ENCODE peak calls at places on chromosomes 7 and 10, in ten cellular contexts. G is GM20000, W is nephron progenitor cell, O is foreskin fibroblast, P is endothelial cell, Y is BJ, C is dorsolateral prefrontal cortex, A is uterus, Z is A549, F is upper lobe of left lung. N is an unnamed sample.

GRCh38 chr10:36021096-36021495 is 379.0 kb upstream of the FZD8 start:
- DNase-seq in A (no peak), F (no peak), O (no peak), G (no peak), P (no peak), W (no peak), C (no peak), Z (no peak), Y (no peak), N (no peak)

GRCh38 chr10:119896937-119897336 is 4.4 kb downstream of the SEC23IP start:
- DNase-seq in O (peak), G (no peak), F (no peak), W (no peak), Z (peak), A (peak), Y (no peak), C (peak), P (no peak), N (no peak)

GRCh38 chr7:152968003-152968402 is 208.5 kb downstream of the ACTR3B start:
- DNase-seq in G (no peak), F (no peak), C (no peak), W (no peak), Z (no peak), Y (no peak), A (no peak), P (no peak), O (peak), N (no peak)

GRCh38 chr10:85580585-85580984 is 786.0 kb downstream of the GRID1 start:
- DNase-seq in F (no peak), Z (no peak), A (no peak), O (no peak), W (no peak), G (no peak), C (no peak), Y (no peak), P (no peak), N (no peak)

GRCh38 chr7:70092314-70093303 is 494.3 kb downstream of the AUTS2 start:
- DNase-seq in Y (peak), F (no peak), P (no peak), Z (no peak), W (no peak), O (peak), G (no peak), A (peak), C (no peak), N (peak)

GRCh38 chr10:121526040-121526790 is 72.0 kb downstream of the FGFR2 start:
- DNase-seq in P (no peak), G (no peak), Z (no peak), A (no peak), W (no peak), C (no peak), F (no peak), O (no peak), Y (no peak), N (no peak)

GRCh38 chr10:104297697-104298660 is 29.0 kb downstream of the GSTO2 start:
- DNase-seq in F (peak), Y (peak), G (no peak), P (peak), O (peak), Z (no peak), A (no peak), W (peak), C (no peak), N (peak)

GRCh38 chr7:15821484-15822122 is 135.1 kb upstream of the MEOX2 start:
- DNase-seq in A (peak), F (no peak), G (no peak), Z (no peak), Y (no peak), W (no peak), C (no peak), O (peak), P (no peak), N (no peak)

GRCh38 chr7:80999180-80999579 is 80.3 kb upstream of the SEMA3C start:
- DNase-seq in C (no peak), Z (no peak), A (no peak), W (no peak), P (no peak), Y (no peak), O (no peak), G (no peak), F (no peak), N (no peak)

GRCh38 chr10:46311501-46311951 is 24.7 kb downstream of the ANTXRL start:
- DNase-seq in O (no peak), G (no peak), C (no peak), W (no peak), P (no peak), F (no peak), A (no peak), Z (no peak), Y (no peak), N (no peak)

GRCh38 chr7:50766808-50767207 is 15.9 kb downstream of the GRB10 start:
- DNase-seq in F (no peak), G (no peak), A (no peak), Z (no peak), O (no peak), C (no peak), P (no peak), W (no peak), Y (no peak), N (no peak)

GRCh38 chr7:123004931-123005330 is 9.4 kb upstream of the TAS2R16 start:
- DNase-seq in C (no peak), Z (no peak), O (no peak), Y (no peak), F (no peak), A (no peak), P (no peak), W (no peak), G (no peak), N (no peak)

GRCh38 chr10:102460836-102461186 is 9.5 kb upstream of the C10orf95 start:
- DNase-seq in O (no peak), Y (no peak), C (no peak), F (no peak), P (no peak), Z (no peak), G (no peak), A (no peak), W (no peak), N (no peak)

GRCh38 chr10:116737582-116738358 is 4.6 kb downstream of the HSPA12A start:
- DNase-seq in Z (no peak), A (no peak), P (peak), F (no peak), W (peak), G (no peak), Y (no peak), C (peak), O (peak), N (peak)

GRCh38 chr10:26593896-26594295 is 103.6 kb upstream of the PDSS1 start:
- DNase-seq in Z (no peak), F (peak), O (no peak), P (no peak), W (no peak), Y (no peak), A (no peak), G (peak), C (no peak), N (no peak)

GRCh38 chr7:129160161-129160911 is 15.8 kb downstream of the TSPAN33 start:
- DNase-seq in Z (no peak), P (no peak), Y (no peak), A (no peak), O (no peak), C (no peak), G (no peak), F (no peak), W (peak), N (no peak)

GRCh38 chr10:130440494-130440893 is 304.3 kb downstream of the GLRX3 start:
- DNase-seq in O (no peak), Y (no peak), G (no peak), A (no peak), F (no peak), W (no peak), P (no peak), Z (no peak), C (no peak), N (no peak)

GRCh38 chr7:27151945-27152815 is at the start of gene HOXA3:
- DNase-seq in Y (no peak), C (no peak), O (peak), Z (no peak), W (peak), F (peak), A (peak), P (no peak), G (no peak), N (peak)

GRCh38 chr7:76050545-76050944 is 2.6 kb downstream of the MDH2 start:
- DNase-seq in Y (no peak), C (no peak), P (no peak), F (no peak), A (no peak), W (no peak), O (no peak), G (no peak), Z (no peak), N (no peak)

GRCh38 chr7:114217026-114217425 is 197.6 kb upstream of the FOXP2 start:
- DNase-seq in F (no peak), G (no peak), O (no peak), Y (no peak), A (no peak), W (no peak), Z (no peak), P (no peak), C (no peak), N (no peak)
- TF ChIP-seq CTCF in F (no peak), G (no peak), O (no peak), Y (no peak), A (no peak), W (no peak), Z (no peak), P (no peak), C (peak), N (peak)

GRCh38 chr10:111037868-111038267 is 39.0 kb upstream of the ADRA2A start:
- DNase-seq in F (no peak), C (no peak), P (no peak), Y (no peak), G (no peak), O (peak), W (no peak), Z (no peak), A (no peak), N (no peak)
- TF ChIP-seq CTCF in F (no peak), C (no peak), P (peak), Y (peak), G (no peak), O (no peak), W (peak), Z (no peak), A (no peak), N (no peak)

GRCh38 chr10:125538947-125539649 is 143.9 kb downstream of the TEX36 start:
- DNase-seq in Z (peak), G (no peak), Y (no peak), F (no peak), C (peak), P (no peak), W (no peak), O (no peak), A (no peak), N (no peak)
- TF ChIP-seq CTCF in Z (no peak), G (no peak), Y (no peak), F (no peak), C (no peak), P (no peak), W (no peak), O (no peak), A (no peak), N (no peak)

DNA sequence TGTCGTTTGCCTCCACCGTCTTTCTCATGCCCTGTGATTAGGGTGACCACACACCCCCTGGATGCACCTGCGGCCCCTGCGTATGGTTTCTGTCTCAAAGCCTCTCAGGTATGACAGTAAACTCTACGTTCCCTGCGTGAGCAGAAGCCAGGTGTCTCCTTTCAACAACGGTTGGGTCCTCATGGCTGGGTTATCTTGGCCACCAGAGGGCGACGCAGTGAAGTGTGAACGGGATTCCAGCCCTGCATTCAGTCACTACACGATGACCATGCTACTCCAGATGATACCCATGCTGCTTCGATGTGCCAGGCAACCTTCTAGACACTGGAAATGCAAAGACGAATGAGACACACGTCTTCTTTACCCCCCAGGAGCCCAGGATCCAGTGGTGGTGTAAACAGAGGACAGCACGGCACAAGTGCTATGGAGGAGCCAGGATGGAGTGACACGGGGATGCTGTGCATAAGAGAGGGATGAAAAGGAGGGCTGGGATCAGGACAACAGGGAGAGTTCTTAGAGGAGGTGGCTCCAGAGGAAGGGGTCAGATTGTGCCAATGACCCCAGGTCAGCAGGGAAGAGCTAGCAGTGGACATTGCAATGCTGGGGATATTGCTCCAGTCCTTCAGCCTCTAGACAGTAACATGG is 228.1 kb upstream of the PFKP start:
- DNase-seq in W (peak), F (no peak), O (no peak), A (no peak), C (no peak), P (peak), G (peak), Y (no peak), Z (peak), N (peak)
- TF ChIP-seq CTCF in W (peak), F (peak), O (peak), A (peak), C (peak), P (peak), G (peak), Y (peak), Z (peak), N (peak)

DNA sequence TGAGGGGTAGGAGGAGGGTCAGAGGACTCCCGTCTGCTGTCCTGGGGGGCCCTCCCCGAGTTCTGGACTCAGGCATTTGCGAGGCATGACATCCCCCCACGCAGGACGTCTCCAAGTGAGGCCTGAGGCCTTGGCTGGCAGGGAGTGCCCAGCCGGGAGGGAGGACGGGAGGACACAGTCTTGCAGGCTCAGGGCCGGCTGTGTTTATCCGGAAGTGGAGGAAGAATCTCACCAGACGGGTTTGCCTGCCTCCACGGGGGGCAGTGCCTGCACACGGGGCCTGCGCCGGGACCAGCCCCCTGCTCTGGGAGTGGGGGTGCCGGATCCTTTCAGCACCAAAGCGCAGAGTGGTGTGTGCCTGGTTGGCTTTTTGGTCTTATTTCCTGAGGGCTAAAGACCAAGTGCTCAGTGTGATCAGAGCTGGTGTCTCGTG is 10.9 kb downstream of the PWWP2B start:
- DNase-seq in W (no peak), G (no peak), O (peak), Z (no peak), C (no peak), A (peak), F (peak), Y (no peak), P (peak), N (peak)
- TF ChIP-seq CTCF in W (no peak), G (no peak), O (no peak), Z (no peak), C (no peak), A (no peak), F (no peak), Y (peak), P (no peak), N (peak)

N was measured in WERI-Rb-1.